ENCODE peak calls at places on chromosomes 12 and 14, in seven cellular contexts. I is H9; R is IMR-90; L is CD4-positive, alpha-beta memory T cell; P is GM23338; X is upper lobe of right lung; C is lower lobe of right lung. H is an unnamed sample. For H3K4me1, the result is how much of the 10 kb centered on the place peaks cover.

GRCh38 chr14:95046711-95047681 is 110.3 kb downstream of the DICER1 start:
- DNase-seq in P (no peak), L (no peak), I (peak), R (peak), X (peak), C (no peak), H (no peak)

GRCh38 chr12:65615091-65615490 is 209.2 kb upstream of the HMGA2 start:
- DNase-seq in I (no peak), R (peak), P (no peak), X (no peak), C (no peak), L (no peak), H (no peak)

GRCh38 chr12:68113644-68114043 is 45.9 kb downstream of the IFNG start:
- DNase-seq in P (peak), R (no peak), C (no peak), L (peak), I (peak), X (no peak), H (no peak)

GRCh38 chr12:32051511-32052299 is 54.9 kb upstream of the BICD1 start:
- DNase-seq in L (no peak), C (no peak), P (no peak), R (peak), I (no peak), X (no peak), H (no peak)

GRCh38 chr14:23052182-23052623 is 5.1 kb downstream of the CDH24 start:
- DNase-seq in L (no peak), P (peak), I (peak), R (no peak), X (no peak), C (no peak), H (no peak)

GRCh38 chr12:80041071-80041470 is 58.3 kb upstream of the OTOGL start:
- DNase-seq in R (no peak), P (no peak), X (no peak), L (no peak), I (no peak), C (no peak), H (no peak)

GRCh38 chr14:23409966-23410635 is 2.0 kb upstream of the MYH6 start:
- DNase-seq in I (no peak), C (no peak), P (no peak), R (no peak), X (no peak), L (no peak), H (no peak)

GRCh38 chr12:128856791-128857078 is 3.5 kb downstream of the GLT1D1 start:
- DNase-seq in C (no peak), L (no peak), I (no peak), R (no peak), X (no peak), P (no peak), H (no peak)

GRCh38 chr12:124727922-124728321 is 135.7 kb downstream of the SCARB1 start:
- DNase-seq in P (no peak), I (no peak), R (no peak), L (no peak), X (no peak), C (no peak), H (no peak)

GRCh38 chr12:16347391-16348298 is at the start of gene MGST1:
- DNase-seq in C (peak), P (peak), L (no peak), X (peak), I (peak), R (peak), H (no peak)

DNA sequence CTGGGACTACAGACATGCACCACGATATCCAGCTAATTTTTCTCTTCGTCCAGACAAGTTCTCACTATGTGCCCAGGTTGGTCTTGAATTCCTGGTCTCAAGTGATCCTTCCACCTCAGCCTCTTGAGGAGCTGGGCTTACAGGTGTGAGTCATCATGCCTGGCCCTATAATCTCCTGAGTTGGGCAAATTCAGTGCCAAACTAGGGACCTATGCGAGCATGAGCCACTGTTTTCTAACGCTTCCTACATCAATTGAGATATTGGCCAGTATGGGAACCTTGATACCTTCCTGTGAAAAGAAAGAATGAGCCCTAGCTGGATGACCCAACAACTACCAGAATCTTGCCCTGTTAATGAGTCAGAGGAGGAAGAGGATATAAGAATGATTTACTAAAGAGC is 585.2 kb downstream of the C12orf50 start:
- DNase-seq in L (no peak), X (no peak), C (no peak), I (no peak), P (no peak), R (peak), H (no peak)
- H3K27ac ChIP-seq in L (no peak), X (no peak), C (no peak), I (no peak), P (no peak), R (no peak), H (no peak)

GRCh38 chr14:64708148-64709004 is 4.2 kb downstream of the PLEKHG3 start:
- DNase-seq in R (peak), C (peak), I (peak), P (peak), L (peak), X (no peak), H (no peak)

GRCh38 chr14:64709126-64709525 is 4.9 kb downstream of the PLEKHG3 start:
- DNase-seq in X (no peak), I (no peak), P (no peak), C (no peak), R (no peak), L (no peak), H (no peak)

GRCh38 chr14:64706119-64706465 is 1.9 kb downstream of the PLEKHG3 start:
- DNase-seq in L (no peak), I (no peak), C (no peak), R (no peak), X (no peak), P (no peak), H (no peak)

GRCh38 chr14:64706552-64707193 is 2.4 kb downstream of the PLEKHG3 start:
- DNase-seq in L (no peak), I (peak), X (no peak), R (no peak), C (no peak), P (peak), H (no peak)

GRCh38 chr14:64707661-64708060 is 3.4 kb downstream of the PLEKHG3 start:
- DNase-seq in R (peak), X (no peak), I (no peak), P (no peak), C (no peak), L (no peak), H (no peak)
- H3K4me1 ChIP-seq in R (under half), X (half or more), I (under half), P (under half), C (half or more), L (half or more), H (under half)

GRCh38 chr12:108338915-108339657 is at the start of gene CMKLR1:
- DNase-seq in R (no peak), L (no peak), P (peak), X (peak), C (peak), I (peak), H (no peak)
- H3K27ac ChIP-seq in R (no peak), L (no peak), P (no peak), X (peak), C (peak), I (no peak), H (no peak)

DNA sequence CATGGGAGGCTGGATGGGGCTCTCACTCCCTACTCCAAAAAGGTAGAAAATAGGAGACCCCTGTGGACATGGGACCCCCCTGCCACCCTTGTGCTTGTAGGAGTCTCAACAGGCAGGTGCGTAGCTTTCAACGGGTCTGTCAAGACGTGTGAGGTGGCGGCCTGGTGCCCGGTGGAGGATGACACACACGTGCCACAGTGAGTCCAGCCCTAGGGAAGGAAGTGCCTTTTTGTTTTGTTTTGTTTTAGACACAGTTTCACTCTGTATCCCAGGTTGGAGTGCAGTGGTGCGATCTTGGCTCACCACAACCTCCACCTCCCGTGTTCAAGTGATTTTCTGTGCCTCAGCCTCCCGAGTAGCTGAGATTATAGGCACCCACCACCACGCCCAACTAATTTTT is 12.9 kb downstream of the P2RX4 start:
- DNase-seq in I (no peak), X (no peak), L (no peak), P (no peak), R (no peak), C (no peak), H (no peak)
- H3K4me1 ChIP-seq in I (under half), X (under half), L (half or more), P (under half), R (under half), C (under half), H (under half)

DNA sequence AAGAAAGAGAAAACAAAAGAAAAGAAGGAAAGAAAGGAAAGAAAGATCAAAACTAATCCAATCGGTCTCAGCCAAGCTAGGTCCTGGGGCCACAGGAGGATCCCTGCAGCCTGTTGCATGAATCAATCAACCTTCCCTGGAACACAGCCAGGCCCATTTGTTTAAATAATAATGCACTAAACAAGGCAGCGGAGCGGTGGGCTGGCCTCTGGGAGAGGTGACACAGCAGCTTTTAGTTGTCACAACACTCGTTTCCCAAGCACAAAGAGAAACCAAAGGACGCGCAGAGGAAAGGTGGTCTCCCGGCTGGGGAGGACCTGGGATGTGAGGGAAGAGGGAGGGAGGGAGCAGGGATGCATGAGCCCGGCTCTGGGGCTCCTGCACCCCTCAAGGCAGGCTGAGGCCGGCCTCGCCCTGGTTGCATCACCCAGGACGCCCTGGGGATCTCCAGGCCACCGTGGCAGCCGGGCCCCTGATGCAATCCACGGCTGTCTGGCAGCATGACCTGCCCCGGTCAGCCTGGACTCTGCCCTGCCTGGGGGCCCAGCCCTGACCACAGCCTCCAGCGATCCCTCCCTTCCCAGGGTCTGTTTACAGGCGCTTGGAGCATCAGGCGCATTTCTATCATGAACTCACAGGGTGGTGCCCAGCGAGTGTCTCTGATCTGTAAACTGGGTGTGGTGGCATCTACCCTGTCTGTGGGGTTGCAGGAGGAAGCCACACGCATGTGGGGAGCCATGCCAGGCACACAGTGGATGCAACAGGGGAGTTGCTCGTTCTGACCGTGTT is 32.5 kb downstream of the MMP17 start:
- DNase-seq in C (peak), X (peak), L (no peak), I (peak), R (peak), P (peak), H (no peak)
- H3K27ac ChIP-seq in C (peak), X (no peak), L (no peak), I (no peak), R (peak), P (peak), H (no peak)

GRCh38 chr12:57461904-57462306 is 2.3 kb downstream of the GLI1 start:
- DNase-seq in L (no peak), X (no peak), I (no peak), C (no peak), P (no peak), R (peak), H (no peak)

GRCh38 chr12:57461326-57461903 is 1.8 kb downstream of the GLI1 start:
- DNase-seq in X (peak), L (no peak), R (peak), I (peak), P (peak), C (no peak), H (peak)

GRCh38 chr12:57459055-57459749 is 383 bp upstream of the GLI1 start:
- DNase-seq in R (peak), C (peak), L (peak), P (peak), I (peak), X (peak), H (peak)

GRCh38 chr12:57459750-57460400 is at the start of gene GLI1:
- DNase-seq in R (peak), P (peak), X (no peak), C (no peak), I (peak), L (no peak), H (no peak)

GRCh38 chr12:57460457-57461325 is 1.1 kb downstream of the GLI1 start:
- DNase-seq in I (peak), X (no peak), C (no peak), R (no peak), L (peak), P (peak), H (no peak)
- H3K4me1 ChIP-seq in I (under half), X (under half), C (under half), R (under half), L (under half), P (under half), H (under half)